ENCODE peak calls at places on chromosome 18, in seven cellular contexts. R is epithelial cell of proximal tubule; O is choroid plexus epithelial cell; A is HFFc6; V is heart right ventricle; T is CD4-positive, alpha-beta T cell; U is prostate gland. W is an unnamed sample.

GRCh38 chr18:41324934-41325333 is 630.1 kb upstream of the PIK3C3 start:
- DNase-seq in A (no peak), T (no peak), R (no peak), U (no peak), V (no peak), O (peak), W (no peak)

GRCh38 chr18:10682368-10682714 is 156.5 kb downstream of the NAPG start:
- DNase-seq in O (no peak), T (no peak), A (no peak), U (no peak), V (no peak), R (no peak), W (no peak)

GRCh38 chr18:10041180-10041579 is 127.4 kb downstream of the VAPA start:
- DNase-seq in U (peak), A (no peak), O (peak), V (peak), R (no peak), T (no peak), W (peak)

GRCh38 chr18:77025831-77026363 is 106.7 kb downstream of the MBP start:
- DNase-seq in R (no peak), O (no peak), U (no peak), V (no peak), T (no peak), A (no peak), W (no peak)

GRCh38 chr18:58669731-58670379 is 1.4 kb upstream of the MALT1 start:
- DNase-seq in V (no peak), T (no peak), U (peak), A (peak), O (peak), R (no peak), W (no peak)

GRCh38 chr18:35397976-35398375 is 20.8 kb upstream of the ZNF396 start:
- DNase-seq in V (no peak), U (no peak), A (no peak), T (no peak), O (no peak), R (no peak), W (no peak)

GRCh38 chr18:66707473-66707872 is 103.6 kb upstream of the CDH19 start:
- DNase-seq in O (no peak), A (no peak), R (no peak), T (no peak), U (no peak), V (no peak), W (no peak)

GRCh38 chr18:43559507-43559906 is 282.2 kb upstream of the SYT4 start:
- DNase-seq in O (no peak), T (no peak), U (no peak), R (no peak), A (no peak), V (no peak), W (peak)

GRCh38 chr18:46950064-46950656 is 32.8 kb downstream of the KATNAL2 start:
- DNase-seq in U (no peak), A (no peak), O (peak), R (no peak), V (no peak), T (no peak), W (no peak)

GRCh38 chr18:74399225-74399887 is 57.8 kb downstream of the DIPK1C start:
- DNase-seq in V (no peak), O (no peak), R (no peak), U (no peak), T (no peak), A (no peak), W (no peak)

GRCh38 chr18:10388380-10388779 is 66.1 kb upstream of the APCDD1 start:
- DNase-seq in R (no peak), A (no peak), T (no peak), O (no peak), U (no peak), V (no peak), W (no peak)

GRCh38 chr18:43800584-43800983 is 523.3 kb upstream of the SYT4 start:
- DNase-seq in U (no peak), T (no peak), A (no peak), O (no peak), R (no peak), V (no peak), W (no peak)

GRCh38 chr18:48872234-48873145 is 78.3 kb downstream of the SMAD7 start:
- DNase-seq in T (no peak), U (no peak), R (no peak), A (peak), V (no peak), O (peak), W (no peak)

GRCh38 chr18:69250305-69251151 is 150.2 kb upstream of the DOK6 start:
- DNase-seq in V (no peak), T (no peak), R (no peak), U (no peak), O (peak), A (no peak), W (no peak)

GRCh38 chr18:62413189-62413588 is 88.1 kb downstream of the TNFRSF11A start:
- DNase-seq in O (no peak), V (no peak), T (no peak), A (no peak), R (no peak), U (no peak), W (no peak)

GRCh38 chr18:55588001-55588875 is at the start of gene TCF4:
- DNase-seq in T (no peak), V (peak), O (peak), A (no peak), U (peak), R (no peak), W (peak)

GRCh38 chr18:76384861-76385680 is 110.0 kb downstream of the ZNF516 start:
- DNase-seq in O (no peak), R (no peak), T (no peak), U (no peak), V (no peak), A (no peak), W (no peak)

GRCh38 chr18:55522011-55522410 is 66.0 kb downstream of the TCF4 start:
- DNase-seq in R (no peak), T (no peak), O (peak), A (peak), V (no peak), U (no peak), W (no peak)

GRCh38 chr18:62713651-62714247 is 1.6 kb upstream of the PHLPP1 start:
- DNase-seq in V (peak), A (no peak), U (no peak), T (no peak), R (no peak), O (no peak), W (no peak)

GRCh38 chr18:5294113-5294617 is 1.4 kb downstream of the ZBTB14 start:
- DNase-seq in A (no peak), V (no peak), O (peak), R (no peak), U (peak), T (no peak), W (peak)

GRCh38 chr18:27921904-27922541 is 254.9 kb downstream of the CDH2 start:
- DNase-seq in U (no peak), A (peak), O (peak), R (peak), V (no peak), T (no peak), W (no peak)

GRCh38 chr18:67290421-67290820 is 226.1 kb downstream of the DSEL start:
- DNase-seq in R (no peak), U (no peak), V (no peak), O (peak), T (no peak), A (no peak), W (no peak)

GRCh38 chr18:6781846-6782245 is 52.3 kb downstream of the ARHGAP28 start:
- DNase-seq in V (no peak), A (no peak), O (peak), U (no peak), R (no peak), T (no peak), W (no peak)

GRCh38 chr18:30485078-30485477 is 557.5 kb downstream of the DSC3 start:
- DNase-seq in R (no peak), O (no peak), A (no peak), T (no peak), V (no peak), U (no peak), W (no peak)

GRCh38 chr18:43034683-43035500 is 80.6 kb downstream of the RIT2 start:
- DNase-seq in R (no peak), A (no peak), O (no peak), T (no peak), V (no peak), U (peak), W (no peak)

GRCh38 chr18:79396431-79397287 is 929 bp downstream of the NFATC1 start:
- DNase-seq in U (peak), T (no peak), O (peak), V (peak), R (no peak), A (no peak), W (peak)

GRCh38 chr18:75844102-75844604 is 416.6 kb upstream of the SMIM21 start:
- DNase-seq in O (no peak), T (no peak), R (no peak), U (no peak), V (no peak), A (no peak), W (no peak)

GRCh38 chr18:74290831-74291770 is 662 bp downstream of the CYB5A start:
- DNase-seq in T (no peak), U (peak), R (no peak), O (no peak), A (no peak), V (no peak), W (peak)

GRCh38 chr18:32530947-32531651 is 60.4 kb upstream of the GAREM1 start:
- DNase-seq in R (peak), A (no peak), T (no peak), V (no peak), O (peak), U (peak), W (no peak)

GRCh38 chr18:7914834-7915670 is 347.9 kb downstream of the PTPRM start:
- DNase-seq in A (no peak), O (no peak), U (no peak), R (no peak), T (no peak), V (no peak), W (no peak)

GRCh38 chr18:25921677-25922421 is 168.6 kb downstream of the SS18 start:
- DNase-seq in V (no peak), O (peak), U (peak), T (peak), A (peak), R (no peak), W (peak)
- TF ChIP-seq CTCF in V (no peak), O (peak), U (peak), T (peak), A (peak), R (peak), W (peak)

GRCh38 chr18:36411745-36412168 is 114.2 kb downstream of the FHOD3 start:
- DNase-seq in V (no peak), O (peak), R (no peak), T (no peak), A (peak), U (no peak), W (no peak)
- TF ChIP-seq CTCF in V (no peak), O (peak), R (peak), T (no peak), A (peak), U (no peak), W (no peak)

DNA sequence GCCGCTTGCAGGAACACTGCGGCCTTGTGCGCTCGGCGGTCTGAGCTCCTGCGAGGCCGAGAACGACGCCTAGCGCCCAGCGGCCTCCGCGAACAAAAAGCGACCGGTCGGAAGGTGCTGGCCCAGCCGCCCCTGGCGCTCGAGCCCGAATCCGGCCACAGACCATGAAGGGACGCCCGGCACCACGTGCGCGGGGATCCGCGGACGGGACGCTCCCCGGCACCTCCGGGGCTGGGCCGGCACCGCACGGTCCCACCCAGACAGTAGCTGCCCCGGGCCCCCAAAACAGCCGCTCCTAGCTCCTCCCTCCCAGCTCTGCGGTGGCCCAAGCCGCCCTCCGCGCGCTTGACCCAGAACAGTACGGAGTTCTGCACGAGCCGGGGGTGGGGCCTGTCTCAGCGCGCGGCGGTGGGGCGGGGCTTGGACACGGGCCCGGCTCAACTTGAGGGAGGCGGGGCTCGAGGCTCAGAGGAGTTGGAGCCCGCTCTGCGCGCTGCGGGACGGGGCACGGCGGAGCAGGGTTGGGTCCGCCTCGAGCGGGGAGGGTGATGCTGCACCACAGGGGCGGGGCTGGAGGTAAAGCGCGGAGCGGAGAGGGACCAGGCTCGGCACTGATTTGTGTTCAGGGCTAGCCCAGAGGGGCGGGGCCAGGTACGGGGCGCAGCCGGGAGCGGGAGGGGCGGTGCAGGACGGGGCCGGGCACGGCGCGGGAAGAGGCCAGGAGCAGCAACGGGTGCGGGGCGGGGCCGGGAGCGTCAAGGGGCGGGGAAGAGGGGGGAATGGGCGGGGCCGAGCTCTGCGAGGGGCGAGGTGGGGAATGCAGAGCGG is 538 bp upstream of the IMPA2 start:
- DNase-seq in O (peak), U (peak), R (peak), V (peak), T (peak), A (peak), W (peak)
- TF ChIP-seq CTCF in O (no peak), U (no peak), R (no peak), V (no peak), T (no peak), A (no peak), W (peak)

DNA sequence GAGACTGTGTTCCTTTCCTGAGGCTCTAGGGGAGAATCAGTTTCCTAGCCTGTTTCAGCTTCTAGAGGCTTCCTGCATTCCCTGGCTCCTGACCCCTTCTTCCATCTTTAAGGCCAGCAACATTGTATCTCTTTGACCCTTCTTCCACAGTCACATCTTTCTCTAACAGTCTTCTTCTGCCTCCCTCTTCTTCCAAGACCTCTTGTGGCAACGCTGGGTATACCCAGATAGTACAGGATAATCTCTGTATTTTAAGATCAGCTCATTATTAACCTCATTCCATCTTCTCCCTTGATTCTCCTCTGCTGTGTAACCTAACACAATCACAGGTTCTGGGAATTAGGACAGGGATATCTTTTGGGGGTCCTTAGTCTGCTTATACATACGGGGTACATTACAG is 8.9 kb upstream of the MYL12A start:
- DNase-seq in R (no peak), T (no peak), V (no peak), U (no peak), O (peak), A (no peak), W (no peak)
- TF ChIP-seq CTCF in R (peak), T (no peak), V (no peak), U (no peak), O (peak), A (peak), W (peak)

GRCh38 chr18:56872140-56872539 is 221.0 kb downstream of the WDR7 start:
- DNase-seq in V (no peak), U (no peak), O (no peak), R (no peak), A (no peak), T (no peak), W (no peak)

GRCh38 chr18:56870982-56871381 is 219.8 kb downstream of the WDR7 start:
- DNase-seq in T (no peak), U (no peak), A (no peak), O (no peak), V (no peak), R (no peak), W (no peak)

GRCh38 chr18:56873441-56874140 is 222.4 kb downstream of the WDR7 start:
- DNase-seq in A (no peak), U (no peak), O (peak), V (no peak), R (no peak), T (no peak), W (no peak)

DNA sequence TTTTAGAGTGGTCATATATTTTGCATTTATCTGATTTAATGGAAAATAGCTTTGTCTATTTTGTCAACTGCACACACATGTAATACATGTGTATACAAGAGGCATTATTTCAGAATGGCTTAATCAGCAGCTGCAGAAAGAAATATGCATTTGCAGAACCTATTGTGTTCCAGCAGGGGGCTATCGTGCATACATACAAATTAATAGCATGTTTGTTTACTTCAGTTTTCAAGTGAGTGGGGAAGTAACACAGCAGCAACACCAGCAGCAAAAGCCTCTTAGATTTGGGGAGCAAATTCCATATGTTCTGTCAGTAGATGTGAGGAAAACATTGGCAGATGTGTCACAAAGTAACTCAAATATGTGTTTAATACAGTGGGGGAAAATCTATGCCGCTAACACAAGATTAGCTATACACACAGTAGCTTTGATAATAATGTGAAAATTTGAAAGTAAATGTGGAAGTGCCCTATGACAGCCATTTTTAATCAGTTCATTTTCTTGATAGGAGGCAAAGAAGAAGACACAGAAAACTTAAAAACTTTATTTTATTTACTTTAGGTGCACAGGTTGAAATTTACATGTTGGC is 218.1 kb downstream of the WDR7 start:
- DNase-seq in U (no peak), O (peak), T (no peak), R (peak), A (peak), V (no peak), W (peak)
- TF ChIP-seq CTCF in U (peak), O (peak), T (peak), R (peak), A (peak), V (no peak), W (peak)

GRCh38 chr18:45255142-45255890 is 360.0 kb upstream of the SLC14A2 start:
- DNase-seq in T (no peak), A (peak), V (no peak), U (no peak), O (peak), R (no peak), W (no peak)
- TF ChIP-seq CTCF in T (no peak), A (no peak), V (no peak), U (no peak), O (peak), R (no peak), W (no peak)

W was measured in body of pancreas.